ENCODE peak calls at places on chromosomes 13 and 19, in nine cellular contexts. One of them, this sample, is unnamed.

GRCh38 chr19:33814181-33815165 is 17.8 kb downstream of the KCTD15 start:
- DNase-seq in NCI-H2081: no peak
- DNase-seq in lower leg skin: no peak
- DNase-seq in nephron progenitor cell: no peak
- DNase-seq in activated T-cell treated with anti-CD3 and anti-CD28 coated beads for 1 hour: no peak
- DNase-seq in NCI-H1105: no peak
- DNase-seq in brain pericyte: no peak
- DNase-seq in central memory CD4-positive, alpha-beta T cell: no peak
- DNase-seq in progenitor cell of endocrine pancreas: no peak
- DNase-seq in this sample: no peak

GRCh38 chr19:30172643-30173242 is 199.4 kb upstream of the ZNF536 start:
- DNase-seq in lower leg skin: no peak
- DNase-seq in progenitor cell of endocrine pancreas: no peak
- DNase-seq in NCI-H1105: no peak
- DNase-seq in NCI-H2081: no peak
- DNase-seq in activated T-cell treated with anti-CD3 and anti-CD28 coated beads for 1 hour: no peak
- DNase-seq in nephron progenitor cell: no peak
- DNase-seq in central memory CD4-positive, alpha-beta T cell: no peak
- DNase-seq in brain pericyte: no peak
- DNase-seq in this sample: no peak

GRCh38 chr13:34164585-34164984 is 346.6 kb downstream of the RFC3 start:
- DNase-seq in central memory CD4-positive, alpha-beta T cell: no peak
- DNase-seq in brain pericyte: no peak
- DNase-seq in NCI-H2081: no peak
- DNase-seq in progenitor cell of endocrine pancreas: no peak
- DNase-seq in lower leg skin: no peak
- DNase-seq in NCI-H1105: no peak
- DNase-seq in activated T-cell treated with anti-CD3 and anti-CD28 coated beads for 1 hour: no peak
- DNase-seq in nephron progenitor cell: no peak
- DNase-seq in this sample: no peak

GRCh38 chr19:14048439-14049153 is 13.3 kb downstream of the PALM3 start:
- DNase-seq in NCI-H1105: peak; percentile 4
- DNase-seq in progenitor cell of endocrine pancreas: no peak
- DNase-seq in nephron progenitor cell: peak; percentile 66
- DNase-seq in NCI-H2081: peak; percentile 24
- DNase-seq in brain pericyte: no peak
- DNase-seq in activated T-cell treated with anti-CD3 and anti-CD28 coated beads for 1 hour: peak; percentile 75
- DNase-seq in lower leg skin: no peak
- DNase-seq in central memory CD4-positive, alpha-beta T cell: peak; percentile 61
- DNase-seq in this sample: no peak

GRCh38 chr19:35780058-35780457 is 4.7 kb downstream of the ARHGAP33 start:
- DNase-seq in NCI-H2081: no peak
- DNase-seq in NCI-H1105: no peak
- DNase-seq in activated T-cell treated with anti-CD3 and anti-CD28 coated beads for 1 hour: no peak
- DNase-seq in progenitor cell of endocrine pancreas: no peak
- DNase-seq in brain pericyte: no peak
- DNase-seq in lower leg skin: no peak
- DNase-seq in nephron progenitor cell: no peak
- DNase-seq in central memory CD4-positive, alpha-beta T cell: no peak
- DNase-seq in this sample: no peak

GRCh38 chr13:73138967-73139491 is 80.2 kb downstream of the KLF5 start:
- DNase-seq in central memory CD4-positive, alpha-beta T cell: no peak
- DNase-seq in NCI-H1105: no peak
- DNase-seq in activated T-cell treated with anti-CD3 and anti-CD28 coated beads for 1 hour: no peak
- DNase-seq in progenitor cell of endocrine pancreas: no peak
- DNase-seq in nephron progenitor cell: no peak
- DNase-seq in brain pericyte: no peak
- DNase-seq in lower leg skin: no peak
- DNase-seq in NCI-H2081: peak; percentile 3
- DNase-seq in this sample: no peak

GRCh38 chr19:13234518-13234917 is 84.3 kb downstream of the IER2 start:
- DNase-seq in NCI-H2081: no peak
- DNase-seq in central memory CD4-positive, alpha-beta T cell: peak; percentile 22
- DNase-seq in NCI-H1105: no peak
- DNase-seq in progenitor cell of endocrine pancreas: no peak
- DNase-seq in nephron progenitor cell: peak; percentile 40
- DNase-seq in lower leg skin: peak; percentile 22
- DNase-seq in brain pericyte: no peak
- DNase-seq in activated T-cell treated with anti-CD3 and anti-CD28 coated beads for 1 hour: peak; percentile 54
- DNase-seq in this sample: no peak

GRCh38 chr13:23506071-23506820 is 64.0 kb upstream of the TNFRSF19 start:
- DNase-seq in NCI-H2081: no peak
- DNase-seq in lower leg skin: no peak
- DNase-seq in nephron progenitor cell: peak; percentile 4
- DNase-seq in central memory CD4-positive, alpha-beta T cell: no peak
- DNase-seq in NCI-H1105: no peak
- DNase-seq in brain pericyte: no peak
- DNase-seq in activated T-cell treated with anti-CD3 and anti-CD28 coated beads for 1 hour: no peak
- DNase-seq in progenitor cell of endocrine pancreas: no peak
- DNase-seq in this sample: no peak

GRCh38 chr13:50527612-50528509 is 315.6 kb downstream of the DLEU7 start:
- DNase-seq in brain pericyte: no peak
- DNase-seq in lower leg skin: no peak
- DNase-seq in progenitor cell of endocrine pancreas: no peak
- DNase-seq in activated T-cell treated with anti-CD3 and anti-CD28 coated beads for 1 hour: no peak
- DNase-seq in NCI-H1105: no peak
- DNase-seq in NCI-H2081: no peak
- DNase-seq in nephron progenitor cell: no peak
- DNase-seq in central memory CD4-positive, alpha-beta T cell: no peak
- DNase-seq in this sample: no peak

GRCh38 chr13:99652901-99653300 is 151.6 kb downstream of the TM9SF2 start:
- DNase-seq in lower leg skin: no peak
- DNase-seq in progenitor cell of endocrine pancreas: no peak
- DNase-seq in NCI-H2081: no peak
- DNase-seq in NCI-H1105: no peak
- DNase-seq in nephron progenitor cell: no peak
- DNase-seq in activated T-cell treated with anti-CD3 and anti-CD28 coated beads for 1 hour: no peak
- DNase-seq in central memory CD4-positive, alpha-beta T cell: no peak
- DNase-seq in brain pericyte: no peak
- DNase-seq in this sample: no peak

GRCh38 chr19:9309974-9310446 is 372 bp upstream of the ZNF699 start:
- DNase-seq in nephron progenitor cell: peak; percentile 89
- DNase-seq in NCI-H2081: peak; percentile 97
- DNase-seq in central memory CD4-positive, alpha-beta T cell: no peak
- DNase-seq in activated T-cell treated with anti-CD3 and anti-CD28 coated beads for 1 hour: no peak
- DNase-seq in lower leg skin: peak; percentile 85
- DNase-seq in NCI-H1105: peak; percentile 97
- DNase-seq in progenitor cell of endocrine pancreas: peak; percentile 76
- DNase-seq in brain pericyte: no peak
- DNase-seq in this sample: peak; percentile 75

GRCh38 chr13:37680137-37680536 is 81.6 kb upstream of the POSTN start:
- DNase-seq in central memory CD4-positive, alpha-beta T cell: no peak
- DNase-seq in activated T-cell treated with anti-CD3 and anti-CD28 coated beads for 1 hour: no peak
- DNase-seq in NCI-H2081: no peak
- DNase-seq in brain pericyte: no peak
- DNase-seq in progenitor cell of endocrine pancreas: no peak
- DNase-seq in lower leg skin: no peak
- DNase-seq in NCI-H1105: no peak
- DNase-seq in nephron progenitor cell: no peak
- DNase-seq in this sample: no peak

GRCh38 chr13:46751811-46752635 is 44.9 kb downstream of the ESD start:
- DNase-seq in lower leg skin: no peak
- DNase-seq in nephron progenitor cell: no peak
- DNase-seq in NCI-H2081: no peak
- DNase-seq in progenitor cell of endocrine pancreas: no peak
- DNase-seq in NCI-H1105: no peak
- DNase-seq in activated T-cell treated with anti-CD3 and anti-CD28 coated beads for 1 hour: no peak
- DNase-seq in brain pericyte: no peak
- DNase-seq in central memory CD4-positive, alpha-beta T cell: peak; percentile 55
- DNase-seq in this sample: no peak

GRCh38 chr13:95698047-95698749 is 21.3 kb downstream of the DNAJC3 start:
- DNase-seq in progenitor cell of endocrine pancreas: no peak
- DNase-seq in activated T-cell treated with anti-CD3 and anti-CD28 coated beads for 1 hour: no peak
- DNase-seq in central memory CD4-positive, alpha-beta T cell: no peak
- DNase-seq in brain pericyte: no peak
- DNase-seq in NCI-H1105: no peak
- DNase-seq in nephron progenitor cell: no peak
- DNase-seq in NCI-H2081: no peak
- DNase-seq in lower leg skin: no peak
- DNase-seq in this sample: no peak

GRCh38 chr13:99689955-99690354 is 188.7 kb downstream of the TM9SF2 start:
- DNase-seq in nephron progenitor cell: peak; percentile 15
- DNase-seq in activated T-cell treated with anti-CD3 and anti-CD28 coated beads for 1 hour: no peak
- DNase-seq in NCI-H2081: no peak
- DNase-seq in progenitor cell of endocrine pancreas: no peak
- DNase-seq in NCI-H1105: no peak
- DNase-seq in central memory CD4-positive, alpha-beta T cell: no peak
- DNase-seq in lower leg skin: no peak
- DNase-seq in brain pericyte: no peak
- DNase-seq in this sample: no peak

GRCh38 chr13:34698953-34699352 is 243.1 kb upstream of the NBEA start:
- DNase-seq in NCI-H2081: no peak
- DNase-seq in progenitor cell of endocrine pancreas: no peak
- DNase-seq in lower leg skin: no peak
- DNase-seq in nephron progenitor cell: no peak
- DNase-seq in central memory CD4-positive, alpha-beta T cell: no peak
- DNase-seq in brain pericyte: no peak
- DNase-seq in NCI-H1105: no peak
- DNase-seq in activated T-cell treated with anti-CD3 and anti-CD28 coated beads for 1 hour: no peak
- DNase-seq in this sample: no peak

GRCh38 chr19:11445141-11445540 is 9.7 kb downstream of the PRKCSH start:
- DNase-seq in NCI-H2081: no peak
- DNase-seq in NCI-H1105: no peak
- DNase-seq in central memory CD4-positive, alpha-beta T cell: no peak
- DNase-seq in nephron progenitor cell: no peak
- DNase-seq in activated T-cell treated with anti-CD3 and anti-CD28 coated beads for 1 hour: no peak
- DNase-seq in lower leg skin: no peak
- DNase-seq in progenitor cell of endocrine pancreas: no peak
- DNase-seq in brain pericyte: no peak
- DNase-seq in this sample: no peak

GRCh38 chr19:16076958-16077611 is 790 bp downstream of the TPM4 start:
- DNase-seq in nephron progenitor cell: peak; percentile 50
- DNase-seq in NCI-H2081: peak; percentile 17
- DNase-seq in NCI-H1105: peak; percentile 18
- DNase-seq in activated T-cell treated with anti-CD3 and anti-CD28 coated beads for 1 hour: no peak
- DNase-seq in central memory CD4-positive, alpha-beta T cell: no peak
- DNase-seq in progenitor cell of endocrine pancreas: no peak
- DNase-seq in brain pericyte: no peak
- DNase-seq in lower leg skin: no peak
- DNase-seq in this sample: no peak

GRCh38 chr13:109945206-109945960 is 159.0 kb upstream of the IRS2 start:
- DNase-seq in nephron progenitor cell: no peak
- DNase-seq in activated T-cell treated with anti-CD3 and anti-CD28 coated beads for 1 hour: no peak
- DNase-seq in brain pericyte: no peak
- DNase-seq in NCI-H2081: no peak
- DNase-seq in central memory CD4-positive, alpha-beta T cell: no peak
- DNase-seq in lower leg skin: no peak
- DNase-seq in progenitor cell of endocrine pancreas: no peak
- DNase-seq in NCI-H1105: no peak
- DNase-seq in this sample: no peak

GRCh38 chr13:42041684-42042035 is 6.8 kb upstream of the DGKH start:
- DNase-seq in nephron progenitor cell: peak; percentile 50
- DNase-seq in lower leg skin: peak; percentile 45
- DNase-seq in activated T-cell treated with anti-CD3 and anti-CD28 coated beads for 1 hour: no peak
- DNase-seq in NCI-H2081: peak; percentile 16
- DNase-seq in NCI-H1105: peak; percentile 14
- DNase-seq in central memory CD4-positive, alpha-beta T cell: no peak
- DNase-seq in brain pericyte: no peak
- DNase-seq in progenitor cell of endocrine pancreas: peak; percentile 37
- DNase-seq in this sample: no peak

GRCh38 chr19:18460313-18460712 is 22.4 kb upstream of the ISYNA1 start:
- DNase-seq in NCI-H1105: no peak
- DNase-seq in activated T-cell treated with anti-CD3 and anti-CD28 coated beads for 1 hour: no peak
- DNase-seq in lower leg skin: peak; percentile 56
- DNase-seq in brain pericyte: no peak
- DNase-seq in progenitor cell of endocrine pancreas: no peak
- DNase-seq in nephron progenitor cell: no peak
- DNase-seq in central memory CD4-positive, alpha-beta T cell: no peak
- DNase-seq in NCI-H2081: no peak
- DNase-seq in this sample: no peak

GRCh38 chr13:67095621-67096020 is 134.5 kb downstream of the PCDH9 start:
- DNase-seq in nephron progenitor cell: no peak
- DNase-seq in lower leg skin: no peak
- DNase-seq in NCI-H2081: no peak
- DNase-seq in brain pericyte: no peak
- DNase-seq in progenitor cell of endocrine pancreas: no peak
- DNase-seq in NCI-H1105: no peak
- DNase-seq in activated T-cell treated with anti-CD3 and anti-CD28 coated beads for 1 hour: no peak
- DNase-seq in central memory CD4-positive, alpha-beta T cell: no peak
- DNase-seq in this sample: peak; percentile 4

GRCh38 chr19:4567584-4568071 is 8.1 kb upstream of the SEMA6B start:
- DNase-seq in lower leg skin: no peak
- DNase-seq in activated T-cell treated with anti-CD3 and anti-CD28 coated beads for 1 hour: peak; percentile 59
- DNase-seq in progenitor cell of endocrine pancreas: peak; percentile 61
- DNase-seq in central memory CD4-positive, alpha-beta T cell: peak; percentile 39
- DNase-seq in NCI-H2081: peak; percentile 24
- DNase-seq in NCI-H1105: no peak
- DNase-seq in nephron progenitor cell: peak; percentile 84
- DNase-seq in brain pericyte: no peak
- DNase-seq in this sample: no peak

GRCh38 chr13:110298566-110299321 is 8.2 kb downstream of the COL4A1 start:
- DNase-seq in brain pericyte: no peak
- DNase-seq in NCI-H2081: no peak
- DNase-seq in central memory CD4-positive, alpha-beta T cell: no peak
- DNase-seq in progenitor cell of endocrine pancreas: no peak
- DNase-seq in lower leg skin: no peak
- DNase-seq in activated T-cell treated with anti-CD3 and anti-CD28 coated beads for 1 hour: no peak
- DNase-seq in NCI-H1105: no peak
- DNase-seq in nephron progenitor cell: no peak
- DNase-seq in this sample: no peak

GRCh38 chr19:11414544-11414943 is 4.6 kb downstream of the RGL3 start:
- DNase-seq in central memory CD4-positive, alpha-beta T cell: no peak
- DNase-seq in NCI-H2081: peak; percentile 9
- DNase-seq in lower leg skin: no peak
- DNase-seq in brain pericyte: no peak
- DNase-seq in NCI-H1105: no peak
- DNase-seq in nephron progenitor cell: no peak
- DNase-seq in progenitor cell of endocrine pancreas: no peak
- DNase-seq in activated T-cell treated with anti-CD3 and anti-CD28 coated beads for 1 hour: no peak
- DNase-seq in this sample: no peak

GRCh38 chr13:29140277-29140676 is 320.1 kb downstream of the MTUS2 start:
- DNase-seq in progenitor cell of endocrine pancreas: no peak
- DNase-seq in NCI-H2081: no peak
- DNase-seq in central memory CD4-positive, alpha-beta T cell: no peak
- DNase-seq in brain pericyte: no peak
- DNase-seq in NCI-H1105: no peak
- DNase-seq in activated T-cell treated with anti-CD3 and anti-CD28 coated beads for 1 hour: no peak
- DNase-seq in lower leg skin: no peak
- DNase-seq in nephron progenitor cell: no peak
- DNase-seq in this sample: no peak

GRCh38 chr19:49512970-49513745 is 697 bp downstream of the FCGRT start:
- DNase-seq in lower leg skin: peak; percentile 46
- DNase-seq in central memory CD4-positive, alpha-beta T cell: no peak
- DNase-seq in NCI-H2081: peak; percentile 44
- DNase-seq in brain pericyte: no peak
- DNase-seq in progenitor cell of endocrine pancreas: peak; percentile 49
- DNase-seq in NCI-H1105: peak; percentile 26
- DNase-seq in activated T-cell treated with anti-CD3 and anti-CD28 coated beads for 1 hour: no peak
- DNase-seq in nephron progenitor cell: peak; percentile 72
- DNase-seq in this sample: no peak

GRCh38 chr13:101706651-101707050 is 254.2 kb downstream of the ITGBL1 start:
- DNase-seq in lower leg skin: peak; percentile 62
- DNase-seq in NCI-H1105: no peak
- DNase-seq in progenitor cell of endocrine pancreas: no peak
- DNase-seq in activated T-cell treated with anti-CD3 and anti-CD28 coated beads for 1 hour: no peak
- DNase-seq in central memory CD4-positive, alpha-beta T cell: peak; percentile 26
- DNase-seq in nephron progenitor cell: no peak
- DNase-seq in brain pericyte: peak; percentile 57
- DNase-seq in NCI-H2081: no peak
- DNase-seq in this sample: peak; percentile 10

This sample was measured in glomerular endothelial cell.